ENCODE peak calls at places on chromosomes 3 and 15, in four cellular contexts. W, I, T and B are unnamed samples.

GRCh38 chr15:32781781-32782180 is 64.0 kb downstream of the GREM1 start:
- DNase-seq in W (no peak), I (no peak), T (no peak), B (no peak)

GRCh38 chr15:63605816-63606215 is 8.6 kb downstream of the FBXL22 start:
- DNase-seq in W (no peak), I (no peak), T (no peak), B (peak)

GRCh38 chr3:110533089-110533488 is 538.5 kb upstream of the NECTIN3 start:
- DNase-seq in W (peak), I (no peak), T (no peak), B (no peak)

GRCh38 chr3:71265365-71265935 is 318.1 kb downstream of the FOXP1 start:
- DNase-seq in W (no peak), I (no peak), T (no peak), B (no peak)

GRCh38 chr15:69474846-69475455 is 22.3 kb downstream of the RPLP1 start:
- DNase-seq in W (no peak), I (no peak), T (no peak), B (no peak)

GRCh38 chr15:47726399-47726823 is 9.1 kb downstream of the SEMA6D start:
- DNase-seq in W (no peak), I (no peak), T (no peak), B (no peak)

GRCh38 chr15:51077565-51078153 is 17.0 kb downstream of the TNFAIP8L3 start:
- DNase-seq in W (peak), I (no peak), T (peak), B (peak)

GRCh38 chr15:101048191-101049011 is 129.2 kb downstream of the LRRK1 start:
- DNase-seq in W (no peak), I (no peak), T (peak), B (no peak)

GRCh38 chr3:35664460-35664919 is 25.2 kb downstream of the ARPP21 start:
- DNase-seq in W (peak), I (no peak), T (no peak), B (no peak)

GRCh38 chr15:67957435-67958139 is 96.5 kb upstream of the PIAS1 start:
- DNase-seq in W (no peak), I (no peak), T (no peak), B (no peak)

GRCh38 chr15:50330921-50331320 is 24.1 kb downstream of the GABPB1 start:
- DNase-seq in W (no peak), I (no peak), T (no peak), B (no peak)

GRCh38 chr3:171374661-171375285 is 85.4 kb downstream of the TNIK start:
- DNase-seq in W (peak), I (no peak), T (no peak), B (no peak)

GRCh38 chr15:91484141-91484540 is 369.4 kb upstream of the SLCO3A1 start:
- DNase-seq in W (no peak), I (no peak), T (no peak), B (no peak)

GRCh38 chr15:56533741-56534416 is 68.9 kb upstream of the MNS1 start:
- DNase-seq in W (no peak), I (no peak), T (no peak), B (no peak)

DNA sequence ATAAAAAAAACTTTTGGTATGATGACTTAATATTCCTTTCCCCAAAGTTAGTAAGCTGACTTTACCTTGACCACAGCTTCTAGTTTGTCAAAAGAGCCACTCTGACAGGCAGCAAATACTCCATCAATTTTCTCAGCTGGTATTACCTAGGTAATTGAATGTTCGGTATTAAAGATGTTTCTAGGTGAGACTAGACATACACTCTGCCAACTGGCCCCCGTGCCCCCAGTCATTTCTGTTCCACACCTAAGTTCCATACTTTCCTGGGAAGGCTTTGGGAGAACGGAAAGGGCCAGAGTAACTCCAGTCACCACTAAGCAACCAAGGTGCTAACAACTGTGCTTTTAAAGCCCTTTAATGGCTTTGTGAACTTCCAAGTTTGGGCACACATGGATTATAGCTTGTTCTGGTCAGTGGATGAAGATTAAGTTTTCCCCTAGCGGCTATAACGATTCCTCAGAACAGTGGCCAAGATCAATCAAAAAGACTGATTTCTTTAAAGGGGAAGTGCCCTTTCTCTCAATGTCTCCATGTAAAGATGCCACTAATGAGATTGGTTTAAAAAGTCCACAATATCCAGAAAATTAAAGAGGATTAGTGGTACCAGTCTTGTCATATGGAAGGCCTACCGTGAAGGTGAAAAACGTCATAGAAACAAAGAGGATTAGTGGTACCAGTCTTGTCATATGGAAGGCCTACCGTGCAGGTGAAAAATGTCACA is 7.0 kb downstream of the EIF4A2 start:
- DNase-seq in W (peak), I (no peak), T (no peak), B (no peak)
- TF ChIP-seq CTCF in W (no peak), I (no peak), T (no peak), B (no peak)

DNA sequence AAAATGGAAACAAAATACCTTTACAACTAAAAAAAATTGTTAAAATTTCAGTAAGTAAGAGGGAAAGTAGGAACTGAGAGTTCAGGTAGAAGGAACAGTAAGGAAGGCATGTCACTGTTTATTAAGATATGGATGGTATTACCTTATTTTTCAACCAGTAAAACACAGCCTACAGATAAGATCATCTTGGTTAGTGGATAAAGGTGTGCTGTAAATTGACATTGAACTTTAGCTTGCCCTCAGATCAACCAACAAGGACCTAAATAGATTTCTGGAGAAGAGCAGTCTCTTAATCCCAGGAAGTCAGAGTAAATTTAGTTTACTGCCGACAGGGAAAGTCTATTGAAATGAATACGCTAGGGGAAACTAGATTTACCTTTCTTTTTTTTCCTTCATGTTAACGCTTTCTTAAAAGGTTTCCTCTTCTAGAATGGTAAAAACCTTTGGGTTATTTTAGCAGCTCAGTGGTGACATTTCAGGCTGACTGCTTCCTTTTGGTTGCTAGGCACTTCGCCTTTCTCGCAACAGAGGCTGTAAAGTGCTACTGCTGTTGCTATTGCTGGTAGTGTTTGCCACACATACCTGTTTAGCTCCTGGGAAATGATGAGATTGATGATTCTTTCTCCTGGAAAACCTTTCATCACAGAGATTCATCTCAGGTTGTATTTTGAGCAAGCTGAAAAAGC is 12.9 kb downstream of the DZIP3 start:
- DNase-seq in W (peak), I (no peak), T (no peak), B (peak)
- TF ChIP-seq CTCF in W (no peak), I (no peak), T (no peak), B (no peak)

GRCh38 chr3:134054881-134055280 is 25.2 kb upstream of the SLCO2A1 start:
- DNase-seq in W (no peak), I (no peak), T (no peak), B (no peak)
- TF ChIP-seq CTCF in W (no peak), I (no peak), T (no peak), B (no peak)

GRCh38 chr3:150256782-150257181 is 151.3 kb upstream of the TSC22D2 start:
- DNase-seq in W (no peak), I (no peak), T (no peak), B (no peak)
- TF ChIP-seq CTCF in W (no peak), I (no peak), T (no peak), B (no peak)

DNA sequence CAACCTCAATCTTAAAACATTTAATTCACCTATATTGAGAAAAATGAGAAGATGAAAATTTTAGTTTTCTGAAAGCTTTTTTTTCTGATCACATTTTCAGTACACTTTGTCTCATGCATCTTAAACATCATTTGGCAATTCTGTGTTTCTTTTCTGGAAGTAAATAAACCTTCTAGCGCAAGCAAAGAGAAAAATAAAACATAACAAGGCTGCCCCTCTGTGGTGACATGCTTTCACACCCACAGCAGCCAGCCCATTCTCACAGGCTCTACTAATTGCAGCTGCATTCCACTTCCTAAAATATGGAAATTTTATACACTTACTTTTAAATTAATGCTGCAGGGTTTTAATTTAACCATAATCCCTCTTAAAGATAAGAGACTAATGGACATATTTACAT is 90.0 kb downstream of the NEK10 start:
- DNase-seq in W (peak), I (no peak), T (no peak), B (no peak)
- TF ChIP-seq CTCF in W (peak), I (peak), T (peak), B (no peak)

GRCh38 chr3:100896994-100897393 is 96.2 kb downstream of the ABI3BP start:
- DNase-seq in W (no peak), I (no peak), T (no peak), B (no peak)

GRCh38 chr3:100891827-100892226 is 101.4 kb downstream of the ABI3BP start:
- DNase-seq in W (no peak), I (peak), T (no peak), B (no peak)

GRCh38 chr3:100893108-100893507 is 100.1 kb downstream of the ABI3BP start:
- DNase-seq in W (no peak), I (no peak), T (no peak), B (no peak)

GRCh38 chr3:100893590-100893989 is 99.6 kb downstream of the ABI3BP start:
- DNase-seq in W (peak), I (no peak), T (no peak), B (no peak)

GRCh38 chr3:100891033-100891432 is 102.2 kb downstream of the ABI3BP start:
- DNase-seq in W (peak), I (peak), T (no peak), B (no peak)
- TF ChIP-seq CTCF in W (peak), I (no peak), T (no peak), B (no peak)

GRCh38 chr3:32969656-32970055 is 18.2 kb downstream of the CCR4 start:
- DNase-seq in W (no peak), I (no peak), T (no peak), B (no peak)
- TF ChIP-seq CTCF in W (no peak), I (no peak), T (no peak), B (no peak)

GRCh38 chr3:196740476-196741400 is 1.1 kb downstream of the PAK2 start:
- DNase-seq in W (peak), I (peak), T (no peak), B (peak)

GRCh38 chr3:196736670-196737374 is 2.8 kb upstream of the PAK2 start:
- DNase-seq in W (peak), I (no peak), T (no peak), B (no peak)

GRCh38 chr3:196741401-196741761 is 1.7 kb downstream of the PAK2 start:
- DNase-seq in W (no peak), I (no peak), T (no peak), B (no peak)

GRCh38 chr3:196737655-196738054 is 2.0 kb upstream of the PAK2 start:
- DNase-seq in W (no peak), I (no peak), T (no peak), B (no peak)

GRCh38 chr3:196739671-196740475 is at the start of gene PAK2:
- DNase-seq in W (peak), I (peak), T (peak), B (peak)
- TF ChIP-seq CTCF in W (no peak), I (no peak), T (no peak), B (no peak)